ENCODE peak calls at places on chromosome 12, in four cellular contexts. K is dermis microvascular lymphatic vessel endothelial cell, R is Right ventricle myocardium superior, Y is A549. E is an unnamed sample.

GRCh38 chr12:97556201-97556824 is 93.7 kb downstream of the RMST start:
- DNase-seq in K (no peak), R (no peak), Y (no peak), E (peak; percentile 28)

GRCh38 chr12:57233357-57234232 is 4.1 kb downstream of the SHMT2 start:
- DNase-seq in K (no peak), R (peak; percentile 42), Y (no peak), E (no peak)

GRCh38 chr12:31233061-31233730 is 92.8 kb downstream of the SINHCAF start:
- DNase-seq in K (no peak), R (no peak), Y (no peak), E (no peak)

GRCh38 chr12:46385439-46385838 is 12.9 kb upstream of the SLC38A2 start:
- DNase-seq in K (no peak), R (no peak), Y (peak; percentile 31), E (peak; percentile 44)

GRCh38 chr12:66409195-66409871 is 107.0 kb downstream of the HELB start:
- DNase-seq in K (peak; percentile 69), R (no peak), Y (peak; percentile 59), E (peak; percentile 72)

GRCh38 chr12:120470150-120470817 is 736 bp upstream of the SRSF9 start:
- DNase-seq in K (no peak), R (no peak), Y (peak; percentile 46), E (no peak)

GRCh38 chr12:122090759-122091535 is 12.4 kb downstream of the MLXIP start:
- DNase-seq in K (no peak), R (peak; percentile 46), Y (peak; percentile 86), E (no peak)

GRCh38 chr12:132317233-132317938 is 12.0 kb downstream of the GALNT9 start:
- DNase-seq in K (no peak), R (peak; percentile 13), Y (no peak), E (no peak)

E was measured in ELF-1.